ENCODE peak calls at places on chromosomes 7 and 10, in nine cellular contexts. B, Y, E, C, P, Q, H, T and R are unnamed samples.

GRCh38 chr10:116115233-116115632 is 157.8 kb downstream of the GFRA1 start:
- DNase-seq in B (no peak), Y (no peak), E (no peak), C (no peak), P (no peak), Q (no peak), H (no peak), T (no peak), R (no peak)

GRCh38 chr10:69438531-69439349 is 12.5 kb upstream of the TSPAN15 start:
- DNase-seq in B (peak), Y (peak), E (no peak), C (peak), P (no peak), Q (no peak), H (no peak), T (no peak), R (peak)

GRCh38 chr7:98200364-98200763 is 10.9 kb upstream of the BHLHA15 start:
- DNase-seq in B (no peak), Y (no peak), E (no peak), C (no peak), P (no peak), Q (no peak), H (peak), T (no peak), R (no peak)

GRCh38 chr10:69180525-69181204 is 631 bp downstream of the SUPV3L1 start:
- DNase-seq in B (no peak), Y (no peak), E (peak), C (peak), P (peak), Q (no peak), H (no peak), T (no peak), R (peak)

GRCh38 chr10:30847199-30847598 is 184.5 kb downstream of the ZNF438 start:
- DNase-seq in B (no peak), Y (no peak), E (no peak), C (no peak), P (no peak), Q (no peak), H (no peak), T (no peak), R (no peak)

GRCh38 chr7:111229181-111229740 is 138.3 kb downstream of the LRRN3 start:
- DNase-seq in B (no peak), Y (no peak), E (peak), C (no peak), P (no peak), Q (no peak), H (no peak), T (no peak), R (no peak)

GRCh38 chr7:22267989-22268615 is 88.9 kb downstream of the RAPGEF5 start:
- DNase-seq in B (no peak), Y (no peak), E (no peak), C (no peak), P (no peak), Q (no peak), H (no peak), T (no peak), R (no peak)

GRCh38 chr10:107277591-107277990 is 113.1 kb upstream of the SORCS1 start:
- DNase-seq in B (no peak), Y (no peak), E (no peak), C (no peak), P (no peak), Q (no peak), H (no peak), T (no peak), R (no peak)

GRCh38 chr10:17009228-17009700 is 120.3 kb downstream of the CUBN start:
- DNase-seq in B (no peak), Y (no peak), E (no peak), C (no peak), P (no peak), Q (no peak), H (no peak), T (no peak), R (no peak)

GRCh38 chr10:44282606-44283300 is 102.1 kb downstream of the CXCL12 start:
- DNase-seq in B (no peak), Y (no peak), E (no peak), C (no peak), P (peak), Q (no peak), H (no peak), T (no peak), R (no peak)

GRCh38 chr10:30048768-30049507 is 10.4 kb downstream of the JCAD start:
- DNase-seq in B (no peak), Y (no peak), E (no peak), C (no peak), P (no peak), Q (no peak), H (no peak), T (no peak), R (no peak)

GRCh38 chr7:156790264-156790663 is 102.7 kb downstream of the LMBR1 start:
- DNase-seq in B (no peak), Y (no peak), E (no peak), C (no peak), P (no peak), Q (no peak), H (no peak), T (peak), R (no peak)

GRCh38 chr7:75039166-75039565 is 34.4 kb downstream of the RCC1L start:
- DNase-seq in B (no peak), Y (no peak), E (no peak), C (no peak), P (no peak), Q (no peak), H (no peak), T (no peak), R (no peak)

GRCh38 chr7:37150180-37150579 is 298.5 kb downstream of the ELMO1 start:
- DNase-seq in B (no peak), Y (no peak), E (no peak), C (no peak), P (no peak), Q (no peak), H (no peak), T (peak), R (no peak)

GRCh38 chr10:1070939-1071338 is 14.8 kb downstream of the WDR37 start:
- DNase-seq in B (no peak), Y (no peak), E (peak), C (no peak), P (no peak), Q (no peak), H (no peak), T (no peak), R (no peak)

GRCh38 chr7:16066805-16067459 is 354.4 kb downstream of the CRPPA start:
- DNase-seq in B (no peak), Y (no peak), E (peak), C (no peak), P (no peak), Q (no peak), H (no peak), T (no peak), R (no peak)

GRCh38 chr10:15624405-15625191 is 95.1 kb downstream of the ITGA8 start:
- DNase-seq in B (no peak), Y (no peak), E (no peak), C (no peak), P (no peak), Q (no peak), H (no peak), T (no peak), R (no peak)

GRCh38 chr10:103273026-103273425 is 3.9 kb upstream of the INA start:
- DNase-seq in B (no peak), Y (peak), E (no peak), C (no peak), P (no peak), Q (peak), H (no peak), T (no peak), R (peak)

GRCh38 chr7:16447867-16448266 is 17.7 kb downstream of the SOSTDC1 start:
- DNase-seq in B (no peak), Y (no peak), E (no peak), C (no peak), P (no peak), Q (no peak), H (no peak), T (no peak), R (no peak)

GRCh38 chr10:63132651-63133055 is 475 bp upstream of the NRBF2 start:
- DNase-seq in B (no peak), Y (no peak), E (no peak), C (no peak), P (no peak), Q (no peak), H (no peak), T (no peak), R (no peak)

GRCh38 chr7:121164247-121164646 is 164.6 kb upstream of the WNT16 start:
- DNase-seq in B (no peak), Y (no peak), E (no peak), C (no peak), P (no peak), Q (no peak), H (no peak), T (no peak), R (no peak)

GRCh38 chr10:51892965-51893658 is 193.7 kb upstream of the CSTF2T start:
- DNase-seq in B (peak), Y (peak), E (peak), C (no peak), P (no peak), Q (no peak), H (no peak), T (peak), R (peak)

GRCh38 chr10:63430091-63430998 is 35.4 kb downstream of the JMJD1C start:
- DNase-seq in B (peak), Y (peak), E (no peak), C (no peak), P (no peak), Q (no peak), H (no peak), T (no peak), R (peak)

GRCh38 chr7:801940-802364 is 30.3 kb upstream of the SUN1 start:
- DNase-seq in B (peak), Y (no peak), E (no peak), C (no peak), P (no peak), Q (no peak), H (no peak), T (no peak), R (no peak)

GRCh38 chr10:46079831-46080585 is 33.9 kb upstream of the MSMB start:
- DNase-seq in B (no peak), Y (no peak), E (no peak), C (peak), P (no peak), Q (no peak), H (no peak), T (no peak), R (no peak)

GRCh38 chr10:71927159-71927558 is 37.0 kb upstream of the CHST3 start:
- DNase-seq in B (no peak), Y (no peak), E (no peak), C (no peak), P (no peak), Q (no peak), H (no peak), T (no peak), R (no peak)

GRCh38 chr7:86667732-86668131 is 24.0 kb downstream of the GRM3 start:
- DNase-seq in B (no peak), Y (peak), E (peak), C (no peak), P (no peak), Q (no peak), H (no peak), T (no peak), R (no peak)

GRCh38 chr10:34742456-34742855 is 72.6 kb downstream of the PARD3 start:
- DNase-seq in B (no peak), Y (no peak), E (no peak), C (no peak), P (no peak), Q (no peak), H (no peak), T (no peak), R (no peak)
- TF ChIP-seq REST in B (no peak), Y (no peak), E (no peak), C (no peak), P (no peak), Q (no peak), H (no peak), T (no peak), R (no peak)

GRCh38 chr10:118626953-118627352 is 31.5 kb upstream of the PRLHR start:
- DNase-seq in B (no peak), Y (no peak), E (peak), C (no peak), P (peak), Q (no peak), H (no peak), T (no peak), R (no peak)
- TF ChIP-seq REST in B (no peak), Y (no peak), E (no peak), C (no peak), P (no peak), Q (no peak), H (no peak), T (no peak), R (no peak)

DNA sequence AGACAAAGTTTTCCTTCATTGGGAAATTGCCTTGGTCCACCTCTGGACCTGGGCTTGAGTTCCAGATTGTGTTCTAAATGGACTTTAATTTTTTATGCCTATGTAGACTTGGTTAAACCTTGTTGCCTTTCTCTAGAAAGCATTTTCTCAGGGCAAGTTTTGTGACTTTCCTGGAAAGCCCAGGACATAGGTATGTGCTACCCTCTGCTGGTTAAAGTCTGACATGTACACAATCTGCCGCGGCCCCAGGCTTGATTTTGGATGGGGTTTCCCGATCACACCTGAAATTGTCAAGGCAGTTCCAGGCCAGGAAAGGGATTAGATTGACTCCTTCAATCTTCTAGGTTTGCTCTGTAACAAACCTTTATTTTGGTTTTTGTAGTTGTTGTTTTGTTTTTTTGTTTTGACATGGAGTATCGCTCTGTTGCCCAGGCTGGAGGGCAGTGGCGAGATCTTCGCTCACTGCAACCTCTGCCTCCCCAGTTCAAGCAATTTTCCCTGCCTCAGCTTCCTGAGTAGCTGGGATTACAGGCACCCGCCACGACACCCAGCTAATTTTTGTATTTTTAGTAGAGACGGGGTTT is 14.1 kb upstream of the AKR1B10 start:
- DNase-seq in B (peak), Y (no peak), E (peak), C (no peak), P (peak), Q (peak), H (peak), T (peak), R (peak)
- TF ChIP-seq REST in B (no peak), Y (no peak), E (no peak), C (no peak), P (no peak), Q (no peak), H (no peak), T (no peak), R (no peak)

GRCh38 chr10:62075912-62076311 is 174.4 kb downstream of the ARID5B start:
- DNase-seq in B (no peak), Y (no peak), E (no peak), C (no peak), P (no peak), Q (no peak), H (no peak), T (no peak), R (no peak)

GRCh38 chr10:62077330-62078015 is 176.0 kb downstream of the ARID5B start:
- DNase-seq in B (no peak), Y (no peak), E (no peak), C (no peak), P (no peak), Q (no peak), H (no peak), T (no peak), R (no peak)

GRCh38 chr10:62075414-62075813 is 173.9 kb downstream of the ARID5B start:
- DNase-seq in B (no peak), Y (no peak), E (no peak), C (no peak), P (no peak), Q (no peak), H (no peak), T (no peak), R (no peak)

GRCh38 chr10:62079885-62080559 is 178.5 kb downstream of the ARID5B start:
- DNase-seq in B (no peak), Y (no peak), E (no peak), C (no peak), P (no peak), Q (no peak), H (peak), T (no peak), R (no peak)

GRCh38 chr10:62076872-62077271 is 175.4 kb downstream of the ARID5B start:
- DNase-seq in B (no peak), Y (no peak), E (no peak), C (no peak), P (no peak), Q (peak), H (no peak), T (peak), R (peak)
- TF ChIP-seq REST in B (no peak), Y (no peak), E (no peak), C (no peak), P (no peak), Q (no peak), H (no peak), T (no peak), R (no peak)

DNA sequence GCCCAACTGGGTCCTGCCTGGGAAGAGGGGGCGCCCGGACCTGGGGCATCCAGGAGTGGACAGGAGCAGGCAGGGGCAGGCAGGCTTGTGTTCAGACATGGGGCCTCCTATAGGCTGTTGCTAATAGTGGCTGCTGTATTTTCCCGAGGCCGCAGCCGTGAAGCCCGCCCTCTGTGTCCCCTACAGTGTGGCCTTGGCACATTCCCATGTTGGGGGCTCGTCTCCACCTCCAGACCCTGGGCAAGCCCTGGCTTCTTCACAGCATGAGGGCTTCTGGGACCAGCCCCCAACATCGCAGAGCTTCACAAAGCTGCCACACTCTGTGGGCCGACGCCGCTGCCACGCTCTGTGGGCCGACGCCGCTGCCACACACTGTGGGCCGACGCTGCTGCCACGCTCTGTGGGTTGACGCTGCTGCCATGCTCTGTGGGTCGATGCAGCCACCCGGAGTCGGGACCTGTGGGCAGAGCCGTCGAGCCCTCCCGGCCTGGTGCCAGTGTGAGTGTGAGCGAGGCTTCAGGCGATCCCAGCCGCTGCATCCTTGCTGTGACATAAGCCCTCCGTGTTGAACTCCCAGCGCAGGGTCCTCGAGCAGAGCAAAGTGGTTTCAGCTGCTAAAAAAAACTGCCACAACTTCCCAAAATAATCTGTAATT is 109.0 kb downstream of the INPP5A start:
- DNase-seq in B (no peak), Y (no peak), E (no peak), C (no peak), P (no peak), Q (no peak), H (no peak), T (no peak), R (no peak)
- TF ChIP-seq REST in B (no peak), Y (no peak), E (no peak), C (no peak), P (no peak), Q (no peak), H (no peak), T (no peak), R (no peak)

DNA sequence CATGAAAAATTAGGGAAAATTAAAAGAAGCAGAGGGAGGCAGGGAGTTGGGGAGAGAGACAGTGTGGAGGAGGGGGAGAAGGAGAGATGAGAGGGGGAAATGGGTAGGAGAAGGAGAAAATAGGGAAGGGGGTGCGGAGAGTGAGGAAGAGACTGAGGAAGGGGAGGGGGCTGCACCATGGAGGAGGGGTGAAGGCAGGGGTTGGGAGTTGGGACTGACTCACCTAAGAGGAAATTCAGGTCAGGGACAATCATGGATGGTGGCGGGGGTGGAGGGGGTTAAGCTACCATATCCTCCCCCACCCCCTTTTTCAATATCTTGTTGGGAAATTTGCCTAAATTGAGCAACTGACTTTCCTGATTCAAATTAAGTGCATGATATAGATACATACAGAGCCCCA is 8.0 kb downstream of the GRK5 start:
- DNase-seq in B (no peak), Y (no peak), E (no peak), C (no peak), P (no peak), Q (no peak), H (no peak), T (no peak), R (no peak)
- TF ChIP-seq REST in B (no peak), Y (no peak), E (no peak), C (no peak), P (no peak), Q (no peak), H (no peak), T (no peak), R (no peak)

GRCh38 chr7:33654641-33655040 is 250.7 kb upstream of the BMPER start:
- DNase-seq in B (no peak), Y (no peak), E (no peak), C (no peak), P (no peak), Q (no peak), H (no peak), T (no peak), R (no peak)

GRCh38 chr7:33651998-33652397 is 253.3 kb upstream of the BMPER start:
- DNase-seq in B (no peak), Y (no peak), E (no peak), C (no peak), P (no peak), Q (no peak), H (no peak), T (no peak), R (no peak)

GRCh38 chr7:33646992-33647391 is 258.3 kb upstream of the BMPER start:
- DNase-seq in B (no peak), Y (no peak), E (no peak), C (no peak), P (no peak), Q (no peak), H (no peak), T (no peak), R (no peak)

GRCh38 chr7:33649476-33650441 is 255.6 kb upstream of the BMPER start:
- DNase-seq in B (no peak), Y (no peak), E (no peak), C (no peak), P (no peak), Q (no peak), H (no peak), T (no peak), R (no peak)

DNA sequence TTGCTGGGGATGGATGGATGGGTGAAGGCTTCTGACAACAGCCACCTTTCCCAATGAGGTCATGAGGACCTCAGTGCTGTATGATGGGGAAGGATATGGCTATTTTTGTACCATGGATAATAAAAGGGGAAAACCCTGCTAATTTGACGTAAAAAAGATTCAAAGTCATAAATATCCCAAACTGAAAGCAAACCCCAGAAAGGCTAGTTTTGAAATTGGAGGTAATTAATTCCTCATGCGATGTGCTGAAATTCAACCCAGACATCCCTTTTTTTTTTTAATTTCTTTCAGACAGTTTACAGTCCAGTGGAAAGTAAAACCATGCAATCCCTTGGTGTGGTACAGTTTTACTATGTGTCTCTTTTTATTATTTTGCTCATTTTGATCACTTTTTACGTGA is 254.5 kb upstream of the BMPER start:
- DNase-seq in B (no peak), Y (no peak), E (no peak), C (no peak), P (no peak), Q (no peak), H (no peak), T (no peak), R (no peak)
- TF ChIP-seq REST in B (no peak), Y (no peak), E (no peak), C (no peak), P (no peak), Q (no peak), H (no peak), T (no peak), R (no peak)

GRCh38 chr7:124085168-124085567 is 52.3 kb upstream of the TMEM229A start:
- DNase-seq in B (peak), Y (no peak), E (no peak), C (no peak), P (no peak), Q (no peak), H (no peak), T (no peak), R (no peak)
- TF ChIP-seq REST in B (no peak), Y (no peak), E (no peak), C (no peak), P (no peak), Q (no peak), H (no peak), T (no peak), R (no peak)

GRCh38 chr7:94109556-94109955 is 105.4 kb upstream of the BET1 start:
- DNase-seq in B (no peak), Y (no peak), E (peak), C (no peak), P (no peak), Q (no peak), H (no peak), T (no peak), R (no peak)

GRCh38 chr7:94115316-94115715 is 111.2 kb upstream of the BET1 start:
- DNase-seq in B (no peak), Y (no peak), E (no peak), C (no peak), P (no peak), Q (no peak), H (no peak), T (no peak), R (no peak)

GRCh38 chr7:94111009-94111408 is 106.9 kb upstream of the BET1 start:
- DNase-seq in B (no peak), Y (no peak), E (no peak), C (no peak), P (no peak), Q (no peak), H (no peak), T (no peak), R (no peak)
- TF ChIP-seq REST in B (no peak), Y (no peak), E (no peak), C (no peak), P (no peak), Q (no peak), H (no peak), T (no peak), R (no peak)